ENCODE peak calls at places on chromosome 10, in seven cellular contexts. Z, W, M, V, Y, E and A are unnamed samples.
A peak's percentile ranks its signal among the peaks of the same experiment; 100 is the strongest.

GRCh38 chr10:71638087-71638576 is 81.4 kb downstream of the C10orf105 start:
- DNase-seq in Z (no peak), W (no peak), M (no peak), V (no peak), Y (no peak), E (peak; percentile 19), A (no peak)

GRCh38 chr10:102322914-102323313 is 72.6 kb upstream of the NFKB2 start:
- DNase-seq in Z (peak; percentile 68), W (no peak), M (no peak), V (no peak), Y (no peak), E (no peak), A (no peak)

GRCh38 chr10:93600861-93601773 is at the start of gene RBP4:
- DNase-seq in Z (no peak), W (no peak), M (no peak), V (no peak), Y (no peak), E (no peak), A (no peak)

GRCh38 chr10:22992075-22992474 is 64.2 kb downstream of the ARMC3 start:
- DNase-seq in Z (peak; percentile 65), W (no peak), M (no peak), V (no peak), Y (no peak), E (no peak), A (no peak)

GRCh38 chr10:118278649-118279048 is 63.5 kb downstream of the FAM204A start:
- DNase-seq in Z (no peak), W (no peak), M (no peak), V (no peak), Y (no peak), E (no peak), A (no peak)

GRCh38 chr10:1567152-1567551 is 170.2 kb downstream of the ADARB2 start:
- DNase-seq in Z (no peak), W (no peak), M (no peak), V (no peak), Y (no peak), E (no peak), A (no peak)

GRCh38 chr10:48603421-48604038 is 1.3 kb downstream of the ARHGAP22 start:
- DNase-seq in Z (peak; percentile 31), W (no peak), M (no peak), V (no peak), Y (no peak), E (no peak), A (no peak)

GRCh38 chr10:9895981-9896380 is 1121.7 kb upstream of the CELF2 start:
- DNase-seq in Z (no peak), W (no peak), M (no peak), V (no peak), Y (no peak), E (no peak), A (no peak)

GRCh38 chr10:114350751-114351150 is 53.6 kb downstream of the AFAP1L2 start:
- DNase-seq in Z (no peak), W (no peak), M (no peak), V (peak; percentile 6), Y (no peak), E (no peak), A (no peak)

GRCh38 chr10:89615105-89615504 is 29.9 kb downstream of the PANK1 start:
- DNase-seq in Z (no peak), W (no peak), M (no peak), V (no peak), Y (no peak), E (no peak), A (no peak)

GRCh38 chr10:12937527-12937926 is 64.0 kb downstream of the CCDC3 start:
- DNase-seq in Z (no peak), W (no peak), M (no peak), V (no peak), Y (no peak), E (no peak), A (no peak)

GRCh38 chr10:113053881-113054280 is 103.8 kb downstream of the TCF7L2 start:
- DNase-seq in Z (no peak), W (no peak), M (no peak), V (no peak), Y (no peak), E (no peak), A (no peak)

GRCh38 chr10:100825325-100825875 is 80.0 kb downstream of the PAX2 start:
- DNase-seq in Z (no peak), W (no peak), M (no peak), V (no peak), Y (no peak), E (no peak), A (no peak)

GRCh38 chr10:102449321-102450123 is 1.8 kb downstream of the C10orf95 start:
- DNase-seq in Z (peak; percentile 94), W (peak; percentile 68), M (peak; percentile 62), V (peak; percentile 33), Y (peak; percentile 27), E (peak; percentile 82), A (no peak)

GRCh38 chr10:101007099-101007711 is 7.6 kb downstream of the LZTS2 start:
- DNase-seq in Z (no peak), W (no peak), M (no peak), V (no peak), Y (no peak), E (no peak), A (no peak)

GRCh38 chr10:77575271-77576006 is 62.2 kb downstream of the KCNMA1 start:
- DNase-seq in Z (no peak), W (no peak), M (no peak), V (no peak), Y (no peak), E (no peak), A (no peak)

GRCh38 chr10:122507661-122508060 is 46.3 kb downstream of the HTRA1 start:
- DNase-seq in Z (no peak), W (no peak), M (no peak), V (no peak), Y (no peak), E (no peak), A (no peak)

GRCh38 chr10:70267161-70267933 is 16.5 kb downstream of the NPFFR1 start:
- DNase-seq in Z (peak; percentile 64), W (no peak), M (no peak), V (no peak), Y (peak; percentile 77), E (no peak), A (peak; percentile 95)

GRCh38 chr10:128759174-128759573 is 633.0 kb upstream of the MKI67 start:
- DNase-seq in Z (no peak), W (no peak), M (no peak), V (no peak), Y (no peak), E (no peak), A (no peak)

GRCh38 chr10:21702633-21703111 is 168.6 kb downstream of the MLLT10 start:
- DNase-seq in Z (no peak), W (no peak), M (no peak), V (no peak), Y (no peak), E (peak; percentile 41), A (no peak)

GRCh38 chr10:63671317-63671937 is 150.2 kb downstream of the REEP3 start:
- DNase-seq in Z (no peak), W (no peak), M (no peak), V (peak; percentile 88), Y (peak; percentile 75), E (no peak), A (peak; percentile 55)

GRCh38 chr10:75987610-75988009 is 556.2 kb downstream of the LRMDA start:
- DNase-seq in Z (no peak), W (no peak), M (no peak), V (no peak), Y (no peak), E (no peak), A (no peak)

GRCh38 chr10:35907548-35907947 is 265.5 kb upstream of the FZD8 start:
- DNase-seq in Z (no peak), W (no peak), M (no peak), V (no peak), Y (no peak), E (no peak), A (no peak)